ENCODE peak calls at places on chromosomes 16 and 17, in nine cellular contexts. C is SK-N-SH, Y is GM23248, I is HCT116, K is neural progenitor cell, Z is OCI-LY7, W is PC-3, J is hepatocyte, E is MM.1S. S is an unnamed sample.

GRCh38 chr16:88374736-88375135 is 8.0 kb upstream of the ZNF469 start:
- DNase-seq in I (no peak), Y (no peak), C (peak), J (no peak), Z (no peak), W (no peak), E (no peak), K (no peak), S (no peak)

GRCh38 chr17:66711936-66712335 is 123.0 kb upstream of the CACNG5 start:
- DNase-seq in C (no peak), E (no peak), K (no peak), W (peak), Y (no peak), Z (no peak), I (no peak), J (peak), S (peak)

GRCh38 chr16:66728117-66728787 is 23.2 kb downstream of the DYNC1LI2 start:
- DNase-seq in C (peak), J (peak), W (peak), K (peak), Z (peak), E (peak), I (peak), Y (peak), S (peak)

GRCh38 chr17:68576811-68577551 is 24.2 kb downstream of the FAM20A start:
- DNase-seq in E (no peak), I (no peak), K (no peak), Z (peak), W (no peak), C (no peak), J (no peak), Y (peak), S (no peak)

GRCh38 chr17:2194778-2195417 is 108.7 kb downstream of the SMG6 start:
- DNase-seq in K (peak), Z (no peak), J (no peak), Y (peak), W (no peak), C (no peak), I (no peak), E (no peak), S (peak)

GRCh38 chr16:80084614-80085013 is 456.2 kb upstream of the DYNLRB2 start:
- DNase-seq in Z (no peak), Y (peak), W (peak), E (peak), C (no peak), I (no peak), K (peak), J (peak), S (peak)

GRCh38 chr16:85735225-85735722 is 15.6 kb downstream of the C16orf74 start:
- DNase-seq in Z (peak), K (no peak), J (no peak), Y (no peak), E (no peak), W (no peak), I (no peak), C (no peak), S (no peak)

GRCh38 chr17:80678621-80679020 is 134.0 kb downstream of the RPTOR start:
- DNase-seq in Z (no peak), I (no peak), K (peak), Y (peak), J (peak), C (no peak), W (peak), E (no peak), S (no peak)

GRCh38 chr17:77429985-77430752 is 289.4 kb downstream of the SEC14L1 start:
- DNase-seq in K (peak), C (peak), Z (peak), E (peak), W (peak), I (peak), Y (peak), J (peak), S (peak)

DNA sequence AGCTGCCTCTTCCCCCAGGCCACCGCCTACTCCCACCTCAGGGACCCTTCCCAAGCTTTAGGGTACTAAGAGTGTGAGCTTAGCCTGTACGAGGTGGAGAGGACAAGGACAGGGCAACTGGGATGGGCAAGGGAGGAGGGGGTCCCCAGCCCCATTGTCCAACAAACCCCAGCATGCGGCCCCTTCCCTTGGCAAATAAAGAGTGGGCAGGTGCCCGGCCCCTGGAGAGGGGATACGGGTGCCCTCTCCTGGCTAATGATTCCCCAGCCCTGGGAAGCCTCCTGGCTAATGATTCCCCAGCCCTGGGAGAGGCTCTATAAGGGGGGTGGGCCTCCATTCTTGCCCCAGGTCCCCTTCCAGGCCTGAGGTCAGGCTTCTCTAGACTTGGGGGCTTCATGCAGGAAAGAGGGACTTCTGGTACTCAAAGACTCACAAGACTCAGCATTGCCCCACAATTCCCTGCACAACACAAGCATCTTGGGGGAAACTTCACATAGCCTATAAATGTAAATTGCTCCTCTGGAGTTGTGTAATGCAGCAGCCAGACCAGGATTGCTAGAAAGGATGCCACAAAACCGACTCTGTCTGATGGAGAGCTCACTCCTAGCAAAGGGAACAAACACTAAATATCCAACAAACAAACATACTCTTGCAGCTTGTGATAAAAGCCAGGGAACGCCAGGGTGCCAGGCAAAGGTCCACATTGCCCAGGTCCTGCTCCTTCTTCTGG is 14.9 kb downstream of the SLC13A2 start:
- DNase-seq in I (no peak), K (no peak), Y (no peak), C (no peak), J (peak), W (no peak), E (no peak), Z (no peak), S (no peak)
- TF ChIP-seq EZH2phosphoT487 in I (no peak), K (no peak), Y (no peak), C (no peak), J (no peak), W (no peak), E (no peak), Z (no peak), S (no peak)

DNA sequence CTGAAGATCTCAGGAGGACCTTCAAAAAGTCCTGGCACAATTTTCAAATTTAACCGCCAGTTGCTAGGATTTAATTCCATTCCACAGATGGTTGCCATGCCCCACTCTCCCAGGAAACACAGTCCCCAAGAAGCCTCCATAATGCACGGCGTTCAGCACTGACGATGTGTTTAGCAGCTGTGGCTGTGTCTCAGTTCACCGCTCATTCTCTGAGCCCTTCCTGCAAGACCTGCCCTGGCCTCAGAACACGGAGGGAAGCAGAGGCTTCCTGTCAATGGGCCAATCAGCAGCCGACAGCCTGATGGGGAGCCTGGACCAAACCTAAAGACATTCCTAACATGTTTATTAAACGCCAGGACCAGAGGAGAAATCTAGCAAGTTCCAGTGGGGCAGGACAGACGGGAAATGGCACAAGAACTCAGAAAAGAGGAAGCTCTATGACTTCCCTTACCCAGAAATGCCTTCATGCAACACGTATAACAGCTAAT is 4.9 kb downstream of the MYLK3 start:
- DNase-seq in Y (peak), Z (peak), E (no peak), J (no peak), K (no peak), W (no peak), C (peak), I (no peak), S (peak)
- H2AFZ ChIP-seq in Y (peak), Z (peak), E (no peak), J (no peak), K (peak), W (no peak), C (no peak), I (no peak), S (peak)

GRCh38 chr16:27424772-27425498 is 23.0 kb downstream of the IL21R start:
- DNase-seq in I (no peak), K (no peak), W (no peak), J (no peak), Y (no peak), E (no peak), C (no peak), Z (no peak), S (no peak)

GRCh38 chr16:27425961-27426360 is 24.0 kb downstream of the IL21R start:
- DNase-seq in Y (no peak), W (no peak), K (no peak), Z (no peak), J (no peak), E (no peak), I (no peak), C (no peak), S (no peak)

GRCh38 chr16:27426423-27427408 is 24.7 kb downstream of the IL21R start:
- DNase-seq in E (no peak), J (no peak), I (peak), W (peak), C (no peak), Z (peak), K (no peak), Y (peak), S (peak)

GRCh38 chr16:27417047-27417671 is 15.2 kb downstream of the IL21R start:
- DNase-seq in Y (no peak), K (no peak), I (no peak), C (no peak), Z (no peak), W (no peak), E (no peak), J (no peak), S (no peak)

GRCh38 chr16:27421961-27422740 is 20.2 kb downstream of the IL21R start:
- DNase-seq in I (no peak), C (no peak), E (no peak), Z (peak), Y (no peak), K (no peak), J (no peak), W (no peak), S (no peak)
- TF ChIP-seq EZH2phosphoT487 in I (no peak), C (no peak), E (no peak), Z (no peak), Y (no peak), K (no peak), J (no peak), W (no peak), S (no peak)

DNA sequence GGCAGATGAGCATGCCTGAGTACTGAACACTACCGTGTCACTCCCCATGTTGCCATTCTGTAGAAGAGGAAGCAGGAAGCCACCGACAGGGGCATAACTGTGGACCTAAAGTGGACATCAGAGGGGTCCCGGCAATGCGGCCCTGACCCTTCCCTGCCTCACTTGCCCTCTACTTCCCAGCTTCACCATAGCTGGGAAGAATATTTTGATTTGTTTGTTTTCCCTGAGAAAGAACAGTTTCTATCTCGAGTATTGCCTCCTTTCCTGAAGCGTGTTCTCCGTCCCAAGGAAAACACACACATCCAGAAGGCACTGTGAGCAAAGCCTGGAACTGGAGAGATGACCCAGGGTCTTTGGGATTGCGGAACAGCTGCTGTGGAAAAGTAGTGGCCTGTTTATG is 90.3 kb upstream of the TBX2 start:
- DNase-seq in J (no peak), C (no peak), Y (peak), I (no peak), E (no peak), W (no peak), K (no peak), Z (no peak), S (no peak)
- H2AFZ ChIP-seq in J (no peak), C (peak), Y (peak), I (no peak), E (no peak), W (no peak), K (no peak), Z (no peak), S (no peak)

GRCh38 chr16:72073831-72074230 is 10.8 kb downstream of the HPR start:
- DNase-seq in K (no peak), Y (no peak), I (no peak), C (no peak), W (no peak), E (no peak), J (no peak), Z (no peak), S (no peak)

GRCh38 chr16:72066747-72067146 is 3.7 kb downstream of the HPR start:
- DNase-seq in W (peak), I (peak), C (peak), J (peak), K (peak), Z (peak), Y (peak), E (peak), S (peak)

GRCh38 chr16:72064361-72064894 is 1.4 kb downstream of the HPR start:
- DNase-seq in C (no peak), W (no peak), Z (no peak), J (no peak), Y (no peak), K (no peak), E (no peak), I (no peak), S (no peak)

GRCh38 chr16:72072514-72073342 is 9.7 kb downstream of the HPR start:
- DNase-seq in Y (peak), K (peak), I (no peak), J (peak), E (no peak), C (no peak), W (no peak), Z (no peak), S (peak)

DNA sequence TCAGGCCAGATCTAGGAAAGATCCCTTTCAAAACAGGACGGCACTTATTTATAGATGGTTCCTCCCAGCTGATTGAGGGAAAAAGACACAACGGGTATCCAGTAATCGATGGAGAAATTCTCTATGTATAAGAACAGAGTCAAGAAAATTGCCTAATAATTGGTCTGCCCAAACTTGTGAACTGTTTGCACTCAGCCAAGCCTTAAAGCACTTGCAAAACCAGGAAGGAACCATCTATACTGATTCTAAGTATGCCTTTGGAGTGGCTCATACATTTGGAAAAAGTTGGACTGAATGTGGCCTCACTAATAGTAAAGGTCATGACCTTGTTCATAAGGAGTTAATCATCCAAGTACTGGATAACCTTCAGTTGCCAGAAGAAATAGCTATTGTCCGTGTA is 5.9 kb downstream of the HPR start:
- DNase-seq in I (no peak), E (no peak), J (no peak), K (no peak), Y (no peak), Z (no peak), W (no peak), C (no peak), S (no peak)
- TF ChIP-seq EZH2phosphoT487 in I (no peak), E (no peak), J (no peak), K (no peak), Y (no peak), Z (no peak), W (no peak), C (no peak), S (no peak)

GRCh38 chr16:15605869-15606520 is 37.0 kb downstream of the MARF1 start:
- DNase-seq in I (no peak), Z (no peak), J (no peak), W (no peak), K (no peak), Y (no peak), E (no peak), C (no peak), S (peak)
- H2AFZ ChIP-seq in I (no peak), Z (no peak), J (no peak), W (no peak), K (no peak), Y (no peak), E (no peak), C (no peak), S (no peak)

S was measured in GM23338.